ENCODE peak calls at places on chromosomes 5 and 9, in four cellular contexts. O is lower leg skin, E is tibial nerve, X is sigmoid colon. M is an unnamed sample.

GRCh38 chr9:93276973-93277372 is 93.0 kb downstream of the WNK2 start:
- DNase-seq in O (no peak), X (no peak), E (no peak), M (no peak)

GRCh38 chr5:17190799-17191391 is 26.5 kb upstream of the BASP1 start:
- DNase-seq in E (no peak), X (no peak), O (no peak), M (no peak)

GRCh38 chr5:166551384-166551783 is 1740.1 kb upstream of the WWC1 start:
- DNase-seq in O (no peak), X (no peak), E (no peak), M (no peak)

GRCh38 chr5:98977723-98978122 is 48.9 kb upstream of the CHD1 start:
- DNase-seq in O (no peak), E (no peak), X (no peak), M (no peak)

GRCh38 chr5:88979244-88979643 is 96.3 kb upstream of the MEF2C start:
- DNase-seq in X (no peak), O (no peak), E (no peak), M (no peak)

GRCh38 chr5:96288845-96289185 is 144.2 kb downstream of the PCSK1 start:
- DNase-seq in E (no peak), O (no peak), X (no peak), M (no peak)

GRCh38 chr9:126583134-126583760 is 30.5 kb upstream of the LMX1B start:
- DNase-seq in O (peak; percentile 79), E (no peak), X (no peak), M (no peak)

GRCh38 chr9:129580211-129580915 is 40.5 kb downstream of the C9orf50 start:
- DNase-seq in X (no peak), E (no peak), O (no peak), M (no peak)

GRCh38 chr5:169798906-169799660 is 162.0 kb downstream of the DOCK2 start:
- DNase-seq in X (no peak), E (no peak), O (no peak), M (no peak)

GRCh38 chr5:169831331-169831730 is 149.0 kb downstream of the INSYN2B start:
- DNase-seq in O (no peak), E (no peak), X (no peak), M (no peak)

GRCh38 chr5:157607371-157608161 is 32.0 kb upstream of the ADAM19 start:
- DNase-seq in E (no peak), X (no peak), O (no peak), M (no peak)

GRCh38 chr5:128695791-128696520 is 157.9 kb upstream of the FBN2 start:
- DNase-seq in E (no peak), O (no peak), X (no peak), M (no peak)

GRCh38 chr9:124440786-124441185 is 9.5 kb upstream of the ADGRD2 start:
- DNase-seq in O (no peak), E (no peak), X (peak; percentile 14), M (no peak)

GRCh38 chr5:174843263-174844250 is 119.2 kb downstream of the MSX2 start:
- DNase-seq in E (no peak), X (peak; percentile 67), O (no peak), M (no peak)

GRCh38 chr9:87606921-87607521 is 109.4 kb downstream of the DAPK1 start:
- DNase-seq in O (no peak), E (no peak), X (no peak), M (no peak)

GRCh38 chr5:96142786-96143434 is 181.3 kb upstream of the ELL2 start:
- DNase-seq in O (no peak), X (no peak), E (no peak), M (no peak)

GRCh38 chr9:115278241-115279035 is 160.5 kb upstream of the TNC start:
- DNase-seq in X (no peak), E (no peak), O (no peak), M (no peak)

GRCh38 chr9:38280251-38280800 is 112.2 kb upstream of the ALDH1B1 start:
- DNase-seq in E (no peak), X (no peak), O (peak; percentile 54), M (peak; percentile 56)

GRCh38 chr5:9710069-9710468 is 79.9 kb upstream of the TAS2R1 start:
- DNase-seq in O (no peak), X (no peak), E (no peak), M (no peak)

GRCh38 chr9:86783884-86784283 is 163.4 kb downstream of the GAS1 start:
- DNase-seq in E (no peak), X (no peak), O (no peak), M (no peak)

GRCh38 chr9:35758475-35759050 is 4.5 kb upstream of the MSMP start:
- DNase-seq in O (no peak), X (no peak), E (no peak), M (no peak)

GRCh38 chr5:7169240-7169878 is 226.6 kb upstream of the ADCY2 start:
- DNase-seq in X (no peak), E (no peak), O (no peak), M (no peak)

GRCh38 chr9:74373348-74373747 is 123.8 kb upstream of the RORB start:
- DNase-seq in X (no peak), O (no peak), E (no peak), M (no peak)

GRCh38 chr5:123088031-123088805 is 823 bp upstream of the PRDM6 start:
- DNase-seq in E (no peak), X (peak; percentile 80), O (no peak), M (no peak)

GRCh38 chr9:129617167-129617566 is 3.7 kb downstream of the C9orf50 start:
- DNase-seq in E (no peak), X (no peak), O (no peak), M (no peak)

GRCh38 chr5:23316060-23316591 is 191.3 kb upstream of the PRDM9 start:
- DNase-seq in E (no peak), X (no peak), O (no peak), M (no peak)

GRCh38 chr9:87596862-87597261 is 99.2 kb downstream of the DAPK1 start:
- DNase-seq in E (no peak), X (peak; percentile 83), O (no peak), M (no peak)

GRCh38 chr5:150081541-150082283 is 4.6 kb downstream of the CSF1R start:
- DNase-seq in E (peak; percentile 25), X (peak; percentile 80), O (peak; percentile 89), M (peak; percentile 78)

GRCh38 chr5:16364906-16365305 is 100.7 kb downstream of the ZNF622 start:
- DNase-seq in E (no peak), O (no peak), X (no peak), M (no peak)

GRCh38 chr9:95104966-95105365 is 212.5 kb downstream of the FANCC start:
- DNase-seq in O (no peak), X (peak; percentile 66), E (no peak), M (no peak)

GRCh38 chr9:95107976-95108375 is 209.5 kb downstream of the FANCC start:
- DNase-seq in E (no peak), O (no peak), X (peak; percentile 62), M (no peak)

GRCh38 chr9:95105519-95106287 is 211.8 kb downstream of the FANCC start:
- DNase-seq in E (no peak), O (no peak), X (peak; percentile 53), M (no peak)

GRCh38 chr9:95108777-95109176 is 208.7 kb downstream of the FANCC start:
- DNase-seq in X (no peak), E (no peak), O (no peak), M (no peak)

DNA sequence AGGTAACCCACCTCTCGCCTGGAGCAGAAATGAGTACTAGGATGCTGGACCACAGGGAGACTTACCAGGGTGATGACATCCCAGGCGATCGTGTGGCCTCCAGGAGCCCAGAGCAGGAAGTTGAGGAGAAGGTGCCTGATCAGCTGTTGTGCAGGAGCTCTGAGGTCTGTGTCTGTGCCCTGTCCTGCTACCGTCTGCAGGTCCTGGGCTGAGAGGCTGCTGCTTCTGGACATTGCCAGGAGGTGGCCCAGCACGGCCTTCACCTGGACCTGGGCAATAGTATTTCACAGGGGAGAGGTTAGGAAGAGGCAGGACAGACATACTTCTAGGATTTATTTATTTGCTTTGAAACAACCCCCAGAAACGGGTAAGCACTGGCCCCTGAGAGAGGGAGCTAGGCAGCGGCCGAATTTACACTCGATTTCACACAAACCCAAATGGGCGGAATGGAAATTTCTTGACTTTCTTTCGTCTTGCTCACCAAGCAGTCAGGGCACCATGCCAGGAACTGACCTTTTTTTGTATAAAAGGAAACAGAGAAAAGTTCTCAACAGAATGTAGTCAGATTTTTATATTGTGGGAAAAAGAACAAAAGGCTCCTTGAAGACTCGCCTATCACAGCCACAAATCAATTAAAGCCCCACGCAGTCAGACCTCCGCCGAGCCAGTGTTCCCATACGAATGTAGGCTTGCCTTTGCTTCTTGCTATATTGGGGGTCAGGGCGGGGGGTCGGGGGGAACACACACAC is 210.3 kb downstream of the FANCC start:
- DNase-seq in E (peak; percentile 69), O (no peak), X (peak; percentile 72), M (no peak)
- TF ChIP-seq CTCF in E (no peak), O (no peak), X (no peak), M (no peak)

DNA sequence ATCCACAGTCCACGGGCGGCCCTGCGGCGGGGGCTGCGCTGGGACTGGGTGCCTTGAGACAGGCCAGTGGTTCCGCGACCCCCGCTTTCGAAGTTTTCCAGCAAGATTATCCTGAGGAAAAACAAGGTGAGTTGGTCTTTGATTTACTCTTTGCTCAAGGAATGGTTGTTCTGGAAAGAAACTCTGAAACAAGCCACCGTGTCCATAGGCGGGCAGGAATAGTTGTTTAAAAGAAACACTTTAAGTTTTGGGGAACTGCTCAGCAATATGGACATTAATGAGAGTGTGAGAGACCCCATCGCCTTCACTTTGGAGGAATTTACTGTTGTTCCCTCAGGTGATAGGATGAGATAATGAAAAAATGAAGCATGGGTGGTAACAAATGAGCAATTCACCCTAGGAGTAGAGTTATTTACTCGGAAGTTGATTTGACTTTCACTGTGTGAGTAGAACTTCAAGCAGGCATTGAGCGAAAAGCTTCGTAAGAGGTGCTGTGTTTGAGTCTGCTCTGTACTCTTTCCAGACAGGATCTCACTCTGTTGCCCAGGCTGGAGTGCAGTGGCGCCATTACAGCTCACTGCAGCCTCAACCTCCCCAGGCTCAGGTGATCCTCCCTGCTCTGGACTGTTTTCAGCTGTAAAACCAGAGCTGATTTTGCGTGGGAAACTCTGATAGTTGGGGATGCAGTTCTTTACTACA is 1.1 kb downstream of the DMRTA1 start:
- DNase-seq in X (no peak), E (no peak), O (no peak), M (no peak)
- TF ChIP-seq CTCF in X (no peak), E (no peak), O (no peak), M (no peak)

DNA sequence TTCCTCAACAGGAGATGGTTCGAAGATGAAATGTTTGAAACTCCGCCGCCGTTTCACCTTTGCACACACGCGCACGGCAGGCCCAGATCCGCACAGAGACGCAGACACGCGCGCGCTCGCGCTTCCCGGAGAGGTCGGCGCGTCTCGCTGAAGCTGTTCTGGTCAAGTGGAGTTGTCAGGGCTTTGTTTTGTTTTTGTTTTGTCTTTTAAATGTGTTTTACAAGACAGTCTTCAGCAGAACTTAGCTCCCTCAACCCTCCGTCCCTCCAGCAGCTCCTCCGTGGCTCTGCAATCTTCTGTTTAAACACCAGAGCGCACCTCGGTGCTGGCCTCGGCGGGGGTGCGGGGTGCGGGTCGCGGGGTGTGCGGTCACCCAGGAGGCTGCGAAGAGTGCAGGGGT is 5.3 kb upstream of the IRX2 start:
- DNase-seq in O (no peak), E (no peak), X (no peak), M (no peak)
- TF ChIP-seq CTCF in O (no peak), E (no peak), X (no peak), M (no peak)

GRCh38 chr5:141343242-141343952 is at the start of gene PCDHGA3:
- DNase-seq in E (no peak), O (no peak), X (no peak), M (no peak)
- TF ChIP-seq CTCF in E (peak; percentile 14), O (no peak), X (no peak), M (no peak)

GRCh38 chr9:111463036-111463435 is 21.1 kb downstream of the ECPAS start:
- DNase-seq in E (no peak), X (no peak), O (no peak), M (no peak)

GRCh38 chr9:111467778-111468367 is 16.3 kb downstream of the ECPAS start:
- DNase-seq in E (no peak), O (no peak), X (no peak), M (no peak)
- TF ChIP-seq CTCF in E (no peak), O (no peak), X (no peak), M (no peak)

M was measured in osteocyte.